ENCODE peak calls at places on chromosome 18, in ten cellular contexts. F, I, J, T, S, Q, X, M, C and V are unnamed samples.

GRCh38 chr18:59823611-59824195 is 76.1 kb upstream of the PMAIP1 start:
- DNase-seq in F (peak), I (no peak), J (peak), T (peak), S (peak), Q (peak), X (peak), M (peak), C (peak), V (peak)

GRCh38 chr18:45663646-45664045 is 48.4 kb downstream of the SLC14A2 start:
- DNase-seq in F (no peak), I (no peak), J (no peak), T (no peak), S (no peak), Q (no peak), X (no peak), M (no peak), C (no peak), V (no peak)

GRCh38 chr18:77004555-77005380 is 127.8 kb downstream of the MBP start:
- DNase-seq in F (no peak), I (no peak), J (no peak), T (no peak), S (no peak), Q (no peak), X (no peak), M (no peak), C (no peak), V (no peak)

GRCh38 chr18:64097497-64097896 is 51.4 kb downstream of the LINC00305 start:
- DNase-seq in F (no peak), I (no peak), J (no peak), T (no peak), S (no peak), Q (no peak), X (no peak), M (no peak), C (no peak), V (no peak)

GRCh38 chr18:73679941-73680700 is 467.5 kb downstream of the FBXO15 start:
- DNase-seq in F (no peak), I (no peak), J (no peak), T (no peak), S (no peak), Q (no peak), X (peak), M (no peak), C (peak), V (no peak)

GRCh38 chr18:6920099-6920955 is 190.8 kb downstream of the ARHGAP28 start:
- DNase-seq in F (no peak), I (no peak), J (no peak), T (peak), S (peak), Q (peak), X (peak), M (no peak), C (peak), V (peak)

GRCh38 chr18:62741118-62741566 is 25.8 kb downstream of the PHLPP1 start:
- DNase-seq in F (no peak), I (no peak), J (no peak), T (no peak), S (peak), Q (peak), X (peak), M (no peak), C (peak), V (peak)

GRCh38 chr18:35026407-35027061 is 14.7 kb upstream of the MAPRE2 start:
- DNase-seq in F (no peak), I (no peak), J (peak), T (no peak), S (no peak), Q (no peak), X (no peak), M (no peak), C (no peak), V (no peak)

GRCh38 chr18:3448845-3449701 is 899 bp upstream of the TGIF1 start:
- DNase-seq in F (no peak), I (peak), J (peak), T (peak), S (no peak), Q (peak), X (peak), M (peak), C (peak), V (peak)

GRCh38 chr18:48229445-48230052 is 179.6 kb downstream of the ZBTB7C start:
- DNase-seq in F (peak), I (no peak), J (no peak), T (no peak), S (peak), Q (no peak), X (no peak), M (no peak), C (no peak), V (no peak)

GRCh38 chr18:24586662-24587360 is 126.4 kb downstream of the HRH4 start:
- DNase-seq in F (no peak), I (no peak), J (no peak), T (no peak), S (no peak), Q (no peak), X (no peak), M (no peak), C (no peak), V (no peak)

GRCh38 chr18:34929336-34929780 is 111.9 kb upstream of the MAPRE2 start:
- DNase-seq in F (no peak), I (no peak), J (no peak), T (peak), S (no peak), Q (no peak), X (peak), M (no peak), C (peak), V (peak)

GRCh38 chr18:65039578-65039977 is 711.2 kb upstream of the CDH7 start:
- DNase-seq in F (no peak), I (no peak), J (no peak), T (no peak), S (no peak), Q (no peak), X (no peak), M (no peak), C (no peak), V (no peak)

GRCh38 chr18:57741273-57741672 is 61.8 kb downstream of the ATP8B1 start:
- DNase-seq in F (no peak), I (no peak), J (no peak), T (no peak), S (no peak), Q (no peak), X (peak), M (no peak), C (no peak), V (no peak)

GRCh38 chr18:2907459-2908145 is 60.8 kb downstream of the EMILIN2 start:
- DNase-seq in F (no peak), I (no peak), J (peak), T (no peak), S (no peak), Q (no peak), X (no peak), M (no peak), C (no peak), V (no peak)

GRCh38 chr18:77479047-77479446 is 229.4 kb downstream of the GALR1 start:
- DNase-seq in F (no peak), I (no peak), J (no peak), T (no peak), S (no peak), Q (no peak), X (no peak), M (no peak), C (no peak), V (no peak)